ENCODE peak calls at places on chromosome 5, in seven cellular contexts. W, O, M, T, H, D and V are unnamed samples.

GRCh38 chr5:115816226-115817042 is at the start of gene CDO1:
- DNase-seq in W (peak), O (peak), T (no peak), M (no peak), H (peak), D (peak), V (no peak)

GRCh38 chr5:93596676-93597441 is 13.8 kb downstream of the NR2F1 start:
- DNase-seq in O (no peak), D (no peak), H (no peak), T (no peak), M (peak), W (peak), V (no peak)

GRCh38 chr5:128532127-128532526 is 5.9 kb downstream of the FBN2 start:
- DNase-seq in W (no peak), D (no peak), H (no peak), T (no peak), M (no peak), O (no peak), V (no peak)

GRCh38 chr5:125047871-125048270 is 301.4 kb upstream of the ZNF608 start:
- DNase-seq in H (no peak), O (no peak), W (no peak), D (no peak), M (no peak), T (no peak), V (no peak)

GRCh38 chr5:16628376-16628775 is 11.6 kb upstream of the RETREG1 start:
- DNase-seq in M (no peak), W (no peak), H (no peak), T (no peak), O (no peak), D (no peak), V (no peak)

GRCh38 chr5:165981721-165982120 is 2309.7 kb upstream of the WWC1 start:
- DNase-seq in O (no peak), M (no peak), W (no peak), D (no peak), H (no peak), T (no peak), V (no peak)

GRCh38 chr5:17964067-17964466 is 329.8 kb downstream of the TAF11L14 start:
- DNase-seq in T (no peak), W (no peak), D (no peak), O (no peak), M (no peak), H (no peak), V (no peak)

GRCh38 chr5:33891731-33892418 is at the start of gene ADAMTS12:
- DNase-seq in O (peak), D (peak), H (peak), T (no peak), W (peak), M (peak), V (no peak)

GRCh38 chr5:77339491-77339890 is 129.0 kb downstream of the PDE8B start:
- DNase-seq in D (no peak), O (no peak), H (no peak), W (no peak), T (no peak), M (no peak), V (no peak)

GRCh38 chr5:28499764-28500290 is 1461.4 kb upstream of the CDH9 start:
- DNase-seq in W (no peak), M (no peak), H (peak), O (no peak), D (no peak), T (no peak), V (no peak)

GRCh38 chr5:14781106-14781505 is 90.5 kb downstream of the ANKH start:
- DNase-seq in D (no peak), O (no peak), W (no peak), H (peak), T (no peak), M (peak), V (no peak)

GRCh38 chr5:149776376-149777305 is 46.5 kb downstream of the PPARGC1B start:
- DNase-seq in T (no peak), D (no peak), O (no peak), H (no peak), M (peak), W (no peak), V (peak)

GRCh38 chr5:61311056-61311455 is 21.0 kb upstream of the ZSWIM6 start:
- DNase-seq in D (no peak), T (no peak), M (no peak), W (no peak), O (no peak), H (no peak), V (no peak)

GRCh38 chr5:178282391-178282790 is 49.8 kb upstream of the PHYKPL start:
- DNase-seq in W (peak), T (no peak), H (no peak), M (no peak), O (no peak), D (no peak), V (no peak)

GRCh38 chr5:122661496-122662180 is 113.2 kb upstream of the SNX2 start:
- DNase-seq in W (no peak), T (no peak), O (no peak), D (no peak), H (peak), M (no peak), V (no peak)

GRCh38 chr5:34900660-34901059 is 14.6 kb downstream of the RAD1 start:
- DNase-seq in D (no peak), T (no peak), W (no peak), M (no peak), O (no peak), H (no peak), V (no peak)

GRCh38 chr5:142841511-142842255 is 71.5 kb downstream of the ARHGAP26 start:
- DNase-seq in H (peak), M (no peak), W (no peak), O (peak), T (no peak), D (no peak), V (no peak)

GRCh38 chr5:72788851-72789505 is 27.5 kb upstream of the TNPO1 start:
- DNase-seq in T (peak), D (no peak), W (no peak), M (no peak), O (no peak), H (peak), V (no peak)

GRCh38 chr5:159022178-159022556 is 77.5 kb downstream of the EBF1 start:
- DNase-seq in H (peak), M (no peak), D (peak), T (no peak), O (peak), W (peak), V (no peak)

GRCh38 chr5:75089137-75089536 is 36.8 kb upstream of the GCNT4 start:
- DNase-seq in T (no peak), O (no peak), W (no peak), M (peak), H (no peak), D (no peak), V (no peak)

GRCh38 chr5:173612948-173613347 is 3.5 kb downstream of the BOD1 start:
- DNase-seq in M (no peak), H (peak), W (no peak), D (no peak), T (no peak), O (no peak), V (no peak)

GRCh38 chr5:103808464-103809106 is 246.0 kb upstream of the NUDT12 start:
- DNase-seq in H (peak), M (peak), W (no peak), T (peak), O (no peak), D (no peak), V (peak)

GRCh38 chr5:91189480-91190332 is 193.4 kb downstream of the ARRDC3 start:
- DNase-seq in M (peak), T (peak), D (peak), O (peak), H (peak), W (no peak), V (no peak)

GRCh38 chr5:83179966-83180365 is 102.6 kb downstream of the XRCC4 start:
- DNase-seq in T (no peak), W (no peak), O (no peak), H (no peak), D (no peak), M (no peak), V (no peak)

GRCh38 chr5:138330813-138331448 is 673 bp downstream of the CDC25C start:
- DNase-seq in H (no peak), D (no peak), W (no peak), M (no peak), O (no peak), T (no peak), V (no peak)

GRCh38 chr5:91016954-91017690 is 366.0 kb downstream of the ARRDC3 start:
- DNase-seq in H (peak), D (no peak), O (no peak), T (no peak), W (no peak), M (no peak), V (no peak)

GRCh38 chr5:43409809-43410271 is 2.4 kb downstream of the CCL28 start:
- DNase-seq in D (no peak), M (no peak), W (no peak), T (no peak), O (no peak), H (no peak), V (no peak)

GRCh38 chr5:139268364-139269202 is 25.0 kb upstream of the MATR3 start:
- DNase-seq in D (no peak), O (no peak), T (no peak), M (peak), W (no peak), H (peak), V (no peak)

GRCh38 chr5:151078490-151079262 is 2.2 kb downstream of the TNIP1 start:
- DNase-seq in D (no peak), T (no peak), H (no peak), M (peak), O (no peak), W (no peak), V (no peak)

GRCh38 chr5:118377420-118377819 is 610.9 kb downstream of the DTWD2 start:
- DNase-seq in W (no peak), M (no peak), O (no peak), H (no peak), T (no peak), D (no peak), V (no peak)

GRCh38 chr5:106393276-106393675 is 1277.5 kb downstream of the EFNA5 start:
- DNase-seq in H (no peak), T (no peak), O (no peak), W (no peak), D (no peak), M (no peak), V (no peak)

GRCh38 chr5:35736280-35736679 is 118.6 kb downstream of the SPEF2 start:
- DNase-seq in D (no peak), H (no peak), T (no peak), W (no peak), M (peak), O (no peak), V (no peak)

GRCh38 chr5:81006955-81007636 is 46.9 kb downstream of the RASGRF2 start:
- DNase-seq in D (no peak), O (no peak), T (no peak), H (no peak), M (no peak), W (no peak), V (no peak)

GRCh38 chr5:98398465-98398864 is 375.0 kb upstream of the RGMB start:
- DNase-seq in O (no peak), D (no peak), T (no peak), M (no peak), W (no peak), H (no peak), V (no peak)

GRCh38 chr5:35145671-35146317 is 84.5 kb downstream of the PRLR start:
- DNase-seq in H (no peak), W (no peak), M (no peak), T (no peak), D (no peak), O (no peak), V (no peak)

DNA sequence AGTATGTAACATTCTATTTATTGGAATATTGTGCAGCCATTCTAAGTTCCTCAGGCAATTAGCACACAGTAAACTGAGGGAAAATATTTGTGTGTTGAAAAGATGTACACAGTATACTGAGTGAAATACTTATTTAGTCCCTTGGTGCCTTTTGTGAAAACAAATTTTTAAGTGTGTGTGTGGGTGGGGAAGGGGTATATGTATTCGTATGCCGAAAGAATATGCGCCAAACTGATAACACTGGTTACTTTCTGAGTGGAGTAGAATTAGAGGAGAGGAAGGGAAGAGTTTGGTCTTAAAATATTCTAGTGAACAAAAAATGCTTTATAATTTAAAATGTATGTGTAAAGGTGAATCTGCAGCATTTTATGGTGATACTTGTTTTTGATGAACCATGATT is 3.1 kb downstream of the DCP2 start:
- DNase-seq in D (no peak), W (no peak), H (no peak), O (no peak), M (no peak), T (no peak), V (no peak)
- H3K4me3 ChIP-seq in D (no peak), W (no peak), H (peak), O (no peak), M (peak), T (no peak), V (no peak)

GRCh38 chr5:131170540-131171275 is at the start of gene LYRM7:
- DNase-seq in O (peak), H (peak), M (peak), T (peak), D (peak), W (peak), V (peak)
- TF ChIP-seq CTCF in O (no peak), H (no peak), M (no peak), T (no peak), D (no peak), W (no peak), V (no peak)

GRCh38 chr5:68953885-68954617 is 139.8 kb upstream of the SLC30A5 start:
- DNase-seq in O (peak), H (peak), D (no peak), M (no peak), T (no peak), W (no peak), V (no peak)

GRCh38 chr5:68958428-68958827 is 135.4 kb upstream of the SLC30A5 start:
- DNase-seq in W (no peak), M (no peak), T (no peak), O (no peak), D (no peak), H (no peak), V (no peak)

GRCh38 chr5:68957591-68957990 is 136.2 kb upstream of the SLC30A5 start:
- DNase-seq in T (no peak), H (no peak), M (no peak), O (no peak), D (no peak), W (no peak), V (no peak)

GRCh38 chr5:68953151-68953884 is 140.5 kb upstream of the SLC30A5 start:
- DNase-seq in O (peak), T (no peak), W (no peak), H (no peak), M (no peak), D (no peak), V (peak)

DNA sequence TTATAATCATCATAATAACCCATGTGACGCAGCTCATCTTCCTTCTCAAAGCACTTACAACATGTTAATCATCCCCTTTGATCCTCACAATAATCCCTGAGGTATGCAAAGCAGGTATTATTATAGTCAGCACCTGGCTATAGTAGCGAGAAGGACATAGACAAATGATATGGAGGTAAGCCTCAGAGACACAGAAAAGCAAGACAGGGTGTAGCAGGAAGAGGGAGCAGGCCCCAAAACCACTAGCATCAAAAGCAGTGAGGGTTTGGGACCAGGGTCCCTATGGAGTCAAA is 139.2 kb upstream of the SLC30A5 start:
- DNase-seq in H (no peak), D (no peak), W (no peak), M (no peak), T (no peak), O (no peak), V (no peak)
- H3K4me3 ChIP-seq in H (no peak), D (no peak), W (no peak), M (no peak), T (no peak), O (no peak), V (no peak)

DNA sequence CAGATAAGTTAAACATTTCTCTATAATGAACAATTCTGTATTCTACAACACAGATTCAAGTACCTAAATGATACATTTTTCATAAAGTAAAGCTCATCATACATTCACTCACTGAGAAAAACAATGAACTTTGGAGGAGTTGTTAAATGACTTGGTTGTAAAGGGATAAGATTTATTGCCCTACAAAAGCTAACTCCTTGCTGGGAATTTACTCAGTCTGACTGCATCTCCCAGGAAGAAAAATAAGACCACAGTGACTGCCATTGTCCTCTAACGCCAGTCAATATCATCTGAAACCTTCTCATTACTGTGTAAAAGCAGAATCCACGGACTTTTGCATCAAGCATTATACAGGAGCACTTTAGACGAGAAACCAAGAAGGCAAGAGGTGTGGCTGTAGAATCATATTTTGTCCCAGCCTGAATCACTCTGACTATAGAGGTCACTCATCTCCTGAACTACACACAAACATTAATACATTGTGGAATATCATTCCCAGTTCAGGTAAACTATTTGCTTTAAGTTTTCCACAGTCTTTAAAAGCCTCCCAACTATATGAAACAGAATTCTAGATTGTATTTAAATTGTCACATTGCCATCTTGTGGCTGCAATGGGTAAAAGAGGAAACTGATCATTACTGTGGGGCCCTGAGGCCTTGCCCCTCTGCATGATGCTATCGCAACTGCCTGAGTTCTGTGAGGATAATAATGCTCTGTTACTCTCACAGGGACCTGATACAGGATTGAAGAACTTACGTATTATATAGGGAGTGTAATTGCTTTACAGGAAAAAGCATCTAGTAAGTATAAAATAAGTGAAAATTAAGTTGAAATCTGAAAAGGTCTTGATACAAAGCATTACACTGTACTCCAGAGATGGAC is 142.9 kb downstream of the SLCO4C1 start:
- DNase-seq in O (no peak), M (peak), W (no peak), D (no peak), T (no peak), H (peak), V (no peak)
- TF ChIP-seq CTCF in O (no peak), M (peak), W (peak), D (no peak), T (peak), H (peak), V (peak)

GRCh38 chr5:41617843-41618515 is 107.6 kb upstream of the PLCXD3 start:
- DNase-seq in W (no peak), M (no peak), D (no peak), O (no peak), H (no peak), T (no peak), V (no peak)
- H3K4me3 ChIP-seq in W (no peak), M (no peak), D (no peak), O (no peak), H (no peak), T (no peak), V (no peak)